ENCODE peak calls at places on chromosome 9, in ten cellular contexts. G is mammary epithelial cell, C is renal cortical epithelial cell, U is body of pancreas, B is adipocyte, L is nucleus accumbens, Z is aorta, T is T-helper 17 cell, J is hippocampal formation, V is COLO829. I is an unnamed sample.

GRCh38 chr9:96256800-96257199 is 45.2 kb downstream of the HSD17B3 start:
- DNase-seq in G (peak; percentile 55), C (peak; percentile 21), U (no peak), B (no peak), L (no peak), Z (no peak), T (no peak), J (no peak), V (peak; percentile 51), I (no peak)

GRCh38 chr9:77712533-77713130 is 64.5 kb upstream of the GNA14 start:
- DNase-seq in G (peak; percentile 79), C (peak; percentile 54), U (no peak), B (peak; percentile 69), L (no peak), Z (no peak), T (no peak), J (no peak), V (no peak), I (peak; percentile 46)

GRCh38 chr9:135718616-135719015 is 16.6 kb downstream of the KCNT1 start:
- DNase-seq in G (peak; percentile 20), C (no peak), U (no peak), B (peak; percentile 32), L (no peak), Z (no peak), T (no peak), J (no peak), V (peak; percentile 61), I (no peak)

GRCh38 chr9:127545196-127546124 is 66.6 kb upstream of the STXBP1 start:
- DNase-seq in G (peak; percentile 89), C (peak; percentile 98), U (peak; percentile 99), B (no peak), L (peak; percentile 66), Z (no peak), T (no peak), J (peak; percentile 45), V (peak; percentile 77), I (no peak)

GRCh38 chr9:111236337-111236736 is 93.7 kb downstream of the OR2K2 start:
- DNase-seq in G (no peak), C (no peak), U (no peak), B (no peak), L (no peak), Z (no peak), T (no peak), J (no peak), V (no peak), I (no peak)

GRCh38 chr9:1009101-1009707 is 32.7 kb downstream of the DMRT3 start:
- DNase-seq in G (peak; percentile 69), C (peak; percentile 47), U (peak; percentile 86), B (peak; percentile 90), L (peak; percentile 34), Z (peak; percentile 82), T (peak; percentile 69), J (peak; percentile 62), V (peak; percentile 29), I (peak; percentile 80)

GRCh38 chr9:20356392-20357206 is 265.7 kb downstream of the MLLT3 start:
- DNase-seq in G (peak; percentile 70), C (peak; percentile 78), U (peak; percentile 71), B (peak; percentile 91), L (peak; percentile 80), Z (peak; percentile 60), T (peak; percentile 8), J (peak; percentile 78), V (peak; percentile 61), I (peak; percentile 73)

GRCh38 chr9:20945269-20945668 is 86.2 kb downstream of the HACD4 start:
- DNase-seq in G (no peak), C (no peak), U (no peak), B (no peak), L (peak; percentile 17), Z (no peak), T (no peak), J (peak; percentile 8), V (peak; percentile 28), I (no peak)

GRCh38 chr9:119368179-119368578 is 1.1 kb downstream of the BRINP1 start:
- DNase-seq in G (no peak), C (no peak), U (no peak), B (no peak), L (no peak), Z (no peak), T (no peak), J (no peak), V (no peak), I (no peak)

GRCh38 chr9:116030532-116030931 is 123.1 kb upstream of the PAPPA start:
- DNase-seq in G (no peak), C (no peak), U (no peak), B (no peak), L (no peak), Z (no peak), T (no peak), J (no peak), V (no peak), I (no peak)

GRCh38 chr9:71709384-71709783 is 58.9 kb downstream of the CEMIP2 start:
- DNase-seq in G (no peak), C (no peak), U (no peak), B (no peak), L (no peak), Z (no peak), T (no peak), J (no peak), V (no peak), I (no peak)

GRCh38 chr9:137270929-137271695 is 6.4 kb upstream of the TOR4A start:
- DNase-seq in G (no peak), C (no peak), U (no peak), B (no peak), L (no peak), Z (no peak), T (no peak), J (no peak), V (no peak), I (no peak)

GRCh38 chr9:88732128-88732527 is 197.2 kb downstream of the NXNL2 start:
- DNase-seq in G (no peak), C (peak; percentile 84), U (no peak), B (peak; percentile 92), L (no peak), Z (no peak), T (no peak), J (peak; percentile 7), V (no peak), I (no peak)

GRCh38 chr9:742914-743594 is 98.4 kb upstream of the DMRT1 start:
- DNase-seq in G (no peak), C (no peak), U (no peak), B (no peak), L (no peak), Z (no peak), T (no peak), J (no peak), V (no peak), I (no peak)

GRCh38 chr9:87710448-87710847 is 15.5 kb upstream of the CTSL start:
- DNase-seq in G (no peak), C (no peak), U (no peak), B (no peak), L (no peak), Z (no peak), T (no peak), J (no peak), V (no peak), I (no peak)

GRCh38 chr9:108468364-108468763 is 387.4 kb downstream of the ACTL7B start:
- DNase-seq in G (peak; percentile 49), C (peak; percentile 50), U (no peak), B (peak; percentile 42), L (no peak), Z (no peak), T (no peak), J (no peak), V (peak; percentile 75), I (no peak)

GRCh38 chr9:92671323-92671722 is 1.4 kb upstream of the IPPK start:
- DNase-seq in G (peak; percentile 83), C (peak; percentile 37), U (no peak), B (peak; percentile 73), L (no peak), Z (peak; percentile 59), T (no peak), J (no peak), V (peak; percentile 82), I (peak; percentile 58)

GRCh38 chr9:124495105-124496074 is 11.8 kb downstream of the NR5A1 start:
- DNase-seq in G (no peak), C (no peak), U (no peak), B (no peak), L (no peak), Z (no peak), T (no peak), J (no peak), V (no peak), I (no peak)

GRCh38 chr9:95696701-95697100 is 178.8 kb upstream of the ERCC6L2 start:
- DNase-seq in G (no peak), C (peak; percentile 66), U (no peak), B (no peak), L (no peak), Z (no peak), T (no peak), J (no peak), V (no peak), I (no peak)

GRCh38 chr9:37984672-37985611 is 81.0 kb upstream of the SLC25A51 start:
- DNase-seq in G (no peak), C (no peak), U (no peak), B (peak; percentile 45), L (no peak), Z (no peak), T (no peak), J (no peak), V (no peak), I (peak; percentile 65)

GRCh38 chr9:38172601-38173000 is 103.6 kb upstream of the SHB start:
- DNase-seq in G (no peak), C (peak; percentile 79), U (no peak), B (no peak), L (no peak), Z (no peak), T (no peak), J (no peak), V (no peak), I (no peak)

GRCh38 chr9:83617299-83617698 is 5.6 kb upstream of the IDNK start:
- DNase-seq in G (no peak), C (no peak), U (no peak), B (no peak), L (no peak), Z (no peak), T (no peak), J (no peak), V (no peak), I (no peak)

GRCh38 chr9:119078015-119078414 is 291.2 kb downstream of the BRINP1 start:
- DNase-seq in G (no peak), C (no peak), U (no peak), B (no peak), L (no peak), Z (no peak), T (no peak), J (no peak), V (no peak), I (no peak)

GRCh38 chr9:137067860-137068538 is 2.4 kb downstream of the SAPCD2 start:
- DNase-seq in G (peak; percentile 64), C (peak; percentile 60), U (peak; percentile 84), B (peak; percentile 88), L (peak; percentile 74), Z (peak; percentile 84), T (peak; percentile 83), J (peak; percentile 66), V (peak; percentile 68), I (peak; percentile 87)

GRCh38 chr9:98977246-98977681 is 33.6 kb downstream of the COL15A1 start:
- DNase-seq in G (no peak), C (no peak), U (peak; percentile 83), B (no peak), L (no peak), Z (no peak), T (no peak), J (no peak), V (no peak), I (no peak)

GRCh38 chr9:104091708-104092107 is 2.4 kb upstream of the SMC2 start:
- DNase-seq in G (peak; percentile 24), C (no peak), U (peak; percentile 23), B (no peak), L (no peak), Z (peak; percentile 53), T (no peak), J (no peak), V (no peak), I (peak; percentile 73)

GRCh38 chr9:93117924-93118862 is 15.9 kb downstream of the NINJ1 start:
- DNase-seq in G (no peak), C (no peak), U (peak; percentile 4), B (no peak), L (no peak), Z (peak; percentile 31), T (no peak), J (no peak), V (no peak), I (no peak)

I was measured in AG08396.